ENCODE peak calls at places on chromosomes 16 and 17, in seven cellular contexts. W, X, E, L, O, S and G are unnamed samples.

GRCh38 chr16:81035975-81036750 is 521 bp downstream of the ATMIN start:
- DNase-seq in W (no peak), X (peak; percentile 33), E (peak; percentile 34), L (no peak), O (peak; percentile 17), S (no peak), G (no peak)

GRCh38 chr16:87496101-87496801 is 3.4 kb upstream of the ZCCHC14 start:
- DNase-seq in W (no peak), X (no peak), E (no peak), L (no peak), O (no peak), S (no peak), G (no peak)

GRCh38 chr17:50922739-50923405 is 56.7 kb upstream of the TOB1 start:
- DNase-seq in W (no peak), X (no peak), E (no peak), L (no peak), O (no peak), S (no peak), G (no peak)

GRCh38 chr17:59844884-59845594 is 47.7 kb downstream of the TUBD1 start:
- DNase-seq in W (no peak), X (peak; percentile 37), E (peak; percentile 19), L (no peak), O (no peak), S (no peak), G (no peak)

GRCh38 chr16:21626659-21627277 is 25.6 kb downstream of the IGSF6 start:
- DNase-seq in W (peak; percentile 79), X (no peak), E (no peak), L (no peak), O (no peak), S (peak; percentile 7), G (peak; percentile 91)

GRCh38 chr17:40112191-40112590 is 9.6 kb upstream of the MSL1 start:
- DNase-seq in W (no peak), X (no peak), E (no peak), L (peak; percentile 47), O (no peak), S (no peak), G (no peak)

GRCh38 chr16:88746511-88746910 is 38.5 kb downstream of the PIEZO1 start:
- DNase-seq in W (no peak), X (no peak), E (no peak), L (no peak), O (no peak), S (no peak), G (no peak)

GRCh38 chr17:81651692-81652091 is 4.7 kb downstream of the PDE6G start:
- DNase-seq in W (peak; percentile 59), X (no peak), E (peak; percentile 58), L (no peak), O (no peak), S (no peak), G (no peak)

GRCh38 chr16:14284930-14285541 is 213.9 kb downstream of the MRTFB start:
- DNase-seq in W (no peak), X (peak; percentile 72), E (peak; percentile 65), L (no peak), O (peak; percentile 77), S (peak; percentile 61), G (peak; percentile 61)

GRCh38 chr17:10809605-10810004 is 5.7 kb upstream of the TMEM238L start:
- DNase-seq in W (no peak), X (no peak), E (no peak), L (no peak), O (no peak), S (no peak), G (no peak)

GRCh38 chr17:63369233-63369632 is 76.9 kb downstream of the CYB561 start:
- DNase-seq in W (no peak), X (no peak), E (no peak), L (no peak), O (no peak), S (no peak), G (no peak)

GRCh38 chr17:14737984-14738651 is 437.2 kb downstream of the HS3ST3B1 start:
- DNase-seq in W (peak; percentile 97), X (no peak), E (no peak), L (no peak), O (no peak), S (no peak), G (no peak)

GRCh38 chr16:89909777-89910716 is 8.6 kb upstream of the MC1R start:
- DNase-seq in W (no peak), X (peak; percentile 14), E (peak; percentile 79), L (peak; percentile 86), O (peak; percentile 40), S (no peak), G (no peak)

GRCh38 chr16:84048306-84048705 is 5.7 kb upstream of the SLC38A8 start:
- DNase-seq in W (no peak), X (peak; percentile 8), E (no peak), L (no peak), O (no peak), S (no peak), G (no peak)

GRCh38 chr16:67931712-67932461 is at the start of gene CTRL:
- DNase-seq in W (no peak), X (no peak), E (no peak), L (no peak), O (no peak), S (no peak), G (no peak)

GRCh38 chr16:87687998-87688529 is 77.7 kb downstream of the KLHDC4 start:
- DNase-seq in W (no peak), X (no peak), E (no peak), L (no peak), O (no peak), S (no peak), G (no peak)

GRCh38 chr16:87463722-87464690 is 28.8 kb downstream of the ZCCHC14 start:
- DNase-seq in W (no peak), X (no peak), E (no peak), L (peak; percentile 61), O (no peak), S (no peak), G (peak; percentile 60)

GRCh38 chr17:8153550-8153956 is 1.3 kb upstream of the PER1 start:
- DNase-seq in W (peak; percentile 94), X (no peak), E (peak; percentile 38), L (peak; percentile 85), O (no peak), S (no peak), G (peak; percentile 6)